ENCODE peak calls at places on chromosomes 12 and 14, in seven cellular contexts. C, W, A, J, N, B and O are unnamed samples.

GRCh38 chr14:37594916-37595808 is at the start of the genes FOXA1 and TTC6:
- DNase-seq in C (no peak), A (no peak), B (no peak), N (peak), J (no peak), W (no peak), O (peak)

GRCh38 chr12:106133136-106134087 is 5.3 kb downstream of the NUAK1 start:
- DNase-seq in J (no peak), C (no peak), N (peak), A (no peak), W (no peak), B (no peak), O (no peak)

GRCh38 chr12:56258068-56258819 is at the start of gene ANKRD52:
- DNase-seq in N (peak), C (peak), B (peak), W (peak), A (peak), J (peak), O (peak)

GRCh38 chr14:67411820-67412421 is at the start of gene PLEK2:
- DNase-seq in B (no peak), N (peak), C (peak), A (peak), W (peak), J (peak), O (peak)

GRCh38 chr14:103715052-103716000 is at the start of the genes XRCC3 and ZFYVE21:
- DNase-seq in A (peak), J (peak), N (peak), C (peak), B (peak), W (peak), O (peak)

GRCh38 chr12:52036587-52037171 is 14.6 kb upstream of the NR4A1 start:
- DNase-seq in B (peak), J (peak), W (peak), N (peak), A (peak), C (peak), O (peak)

GRCh38 chr12:123998344-123998941 is 25.4 kb downstream of the ZNF664 start:
- DNase-seq in J (peak), B (no peak), W (no peak), N (no peak), C (no peak), A (no peak), O (peak)

GRCh38 chr12:119704065-119704747 is 36.3 kb downstream of the PRKAB1 start:
- DNase-seq in B (no peak), J (peak), N (peak), A (no peak), W (peak), C (no peak), O (peak)

GRCh38 chr14:92789457-92790089 is 4.5 kb upstream of the GOLGA5 start:
- DNase-seq in B (no peak), C (no peak), A (no peak), N (no peak), J (no peak), W (no peak), O (no peak)

GRCh38 chr12:113788020-113788856 is 177.9 kb downstream of the RBM19 start:
- DNase-seq in A (no peak), J (peak), W (no peak), C (no peak), N (no peak), B (no peak), O (no peak)

GRCh38 chr14:101289911-101290310 is 271.4 kb upstream of the DIO3 start:
- DNase-seq in A (no peak), W (no peak), C (no peak), B (no peak), J (no peak), N (no peak), O (no peak)

GRCh38 chr14:50668008-50668851 is at the start of gene SAV1:
- DNase-seq in B (peak), W (peak), J (peak), A (peak), N (peak), C (peak), O (peak)

GRCh38 chr12:119419371-119419770 is 84.8 kb downstream of the CCDC60 start:
- DNase-seq in W (no peak), J (no peak), C (no peak), B (no peak), N (no peak), A (no peak), O (no peak)

GRCh38 chr12:54932691-54933090 is 51.9 kb downstream of the TESPA1 start:
- DNase-seq in B (no peak), J (no peak), C (no peak), N (no peak), A (no peak), W (no peak), O (no peak)